ENCODE peak calls at places on chromosomes 11 and 22, in five cellular contexts. C, F, K, V and T are unnamed samples.

GRCh38 chr11:121206810-121207209 is 85.8 kb upstream of the SC5D start:
- DNase-seq in C (no peak), F (no peak), K (no peak), V (no peak), T (no peak)

GRCh38 chr22:49780281-49780991 is 47.2 kb downstream of the BRD1 start:
- DNase-seq in C (no peak), F (no peak), K (no peak), V (no peak), T (no peak)

GRCh38 chr22:25485626-25486545 is 78.6 kb upstream of the GRK3 start:
- DNase-seq in C (no peak), F (peak; percentile 42), K (no peak), V (no peak), T (no peak)

GRCh38 chr22:17629646-17630045 is 1.1 kb upstream of the ATP6V1E1 start:
- DNase-seq in C (no peak), F (no peak), K (no peak), V (no peak), T (no peak)

GRCh38 chr11:64339319-64339718 is 685 bp upstream of the CCDC88B start:
- DNase-seq in C (no peak), F (no peak), K (no peak), V (no peak), T (no peak)

GRCh38 chr11:62122076-62122475 is 1.7 kb upstream of the INCENP start:
- DNase-seq in C (no peak), F (no peak), K (no peak), V (peak; percentile 35), T (no peak)

GRCh38 chr22:38203855-38204497 is 2.2 kb downstream of the MAFF start:
- DNase-seq in C (no peak), F (no peak), K (no peak), V (no peak), T (no peak)

GRCh38 chr11:15774021-15774862 is 582.1 kb downstream of the SOX6 start:
- DNase-seq in C (no peak), F (no peak), K (no peak), V (no peak), T (no peak)

GRCh38 chr11:28227460-28227859 is 119.3 kb downstream of the METTL15 start:
- DNase-seq in C (no peak), F (no peak), K (no peak), V (no peak), T (no peak)

GRCh38 chr11:116707250-116707649 is 65.5 kb downstream of the BUD13 start:
- DNase-seq in C (no peak), F (no peak), K (no peak), V (no peak), T (no peak)

GRCh38 chr22:48595511-48595905 is 1232.2 kb downstream of the BRD1 start:
- DNase-seq in C (no peak), F (no peak), K (no peak), V (no peak), T (no peak)

GRCh38 chr11:44301856-44302231 is 8.1 kb downstream of the ALX4 start:
- DNase-seq in C (no peak), F (no peak), K (no peak), V (no peak), T (no peak)

GRCh38 chr11:116301141-116301540 is 471.6 kb downstream of the BUD13 start:
- DNase-seq in C (no peak), F (no peak), K (no peak), V (no peak), T (no peak)

GRCh38 chr22:41296826-41297667 is 4.3 kb upstream of the ZC3H7B start:
- DNase-seq in C (no peak), F (no peak), K (no peak), V (no peak), T (no peak)

GRCh38 chr11:41189711-41190477 is 269.6 kb downstream of the LRRC4C start:
- DNase-seq in C (no peak), F (no peak), K (no peak), V (no peak), T (peak; percentile 45)

GRCh38 chr11:34890812-34891211 is 25.4 kb downstream of the APIP start:
- DNase-seq in C (no peak), F (no peak), K (no peak), V (no peak), T (peak; percentile 77)